ENCODE peak calls at places on chromosomes 4 and X, in ten cellular contexts. W is HCT116; Q is stomach; U is SK-N-SH; B is mesendoderm; N is right cardiac atrium; P is mesenchymal stem cell; S is CD4-positive, alpha-beta T cell; G is MM.1S; M is kidney epithelial cell. C is an unnamed sample.

GRCh38 chrX:139720136-139720535 is 12.2 kb upstream of the MCF2 start:
- DNase-seq in U (no peak), M (peak; percentile 47), P (peak; percentile 46), W (no peak), B (peak; percentile 96), G (no peak), S (no peak), N (no peak), Q (no peak), C (no peak)

GRCh38 chr4:121582296-121582695 is 114.5 kb downstream of the ANXA5 start:
- DNase-seq in B (no peak), M (no peak), P (no peak), Q (no peak), W (no peak), N (no peak), G (no peak), S (no peak), U (no peak), C (no peak)

GRCh38 chrX:120365320-120365719 is 3.4 kb downstream of the ATP1B4 start:
- DNase-seq in W (no peak), N (peak; percentile 76), B (peak; percentile 29), G (peak; percentile 72), M (no peak), Q (peak; percentile 63), U (peak; percentile 24), S (peak; percentile 30), P (peak; percentile 1), C (no peak)

GRCh38 chr4:66351761-66352160 is 681.5 kb upstream of the EPHA5 start:
- DNase-seq in U (no peak), W (no peak), G (no peak), P (no peak), Q (no peak), M (no peak), S (no peak), N (no peak), B (no peak), C (no peak)

GRCh38 chrX:122626871-122627270 is 557.2 kb upstream of the GRIA3 start:
- DNase-seq in N (no peak), P (no peak), M (no peak), Q (no peak), U (no peak), B (no peak), G (no peak), S (no peak), W (no peak), C (no peak)

GRCh38 chr4:161291222-161291621 is 872.6 kb downstream of the FSTL5 start:
- DNase-seq in N (no peak), P (peak; percentile 1), B (peak; percentile 13), G (no peak), U (no peak), W (no peak), S (no peak), Q (no peak), M (no peak), C (no peak)

GRCh38 chrX:16282209-16282608 is 114.9 kb downstream of the MAGEB17 start:
- DNase-seq in S (no peak), N (no peak), M (no peak), B (no peak), P (no peak), W (no peak), G (no peak), Q (no peak), U (no peak), C (no peak)

GRCh38 chr4:151743128-151743854 is 17.5 kb downstream of the GATB start:
- DNase-seq in M (peak; percentile 43), G (no peak), S (no peak), Q (no peak), P (peak; percentile 12), U (no peak), W (no peak), B (peak; percentile 73), N (no peak), C (peak; percentile 35)

GRCh38 chr4:106090826-106091225 is 195.6 kb downstream of the NPNT start:
- DNase-seq in B (no peak), P (no peak), N (no peak), W (no peak), M (no peak), U (no peak), S (no peak), G (no peak), Q (no peak), C (no peak)

GRCh38 chrX:17738002-17738713 is 865 bp downstream of the SCML1 start:
- DNase-seq in G (peak; percentile 14), Q (peak; percentile 35), M (no peak), B (peak; percentile 50), N (peak; percentile 58), W (no peak), P (peak; percentile 51), S (peak; percentile 17), U (peak; percentile 30), C (peak; percentile 37)

GRCh38 chrX:146259207-146259606 is 441.6 kb downstream of the SLITRK2 start:
- DNase-seq in P (no peak), Q (no peak), B (no peak), G (no peak), W (no peak), S (no peak), M (no peak), U (no peak), N (no peak), C (no peak)

GRCh38 chrX:20477836-20478532 is 211.3 kb upstream of the RPS6KA3 start:
- DNase-seq in P (no peak), M (no peak), N (no peak), W (no peak), S (no peak), U (no peak), B (no peak), G (no peak), Q (no peak), C (no peak)

GRCh38 chr4:149409186-149410056 is 406.2 kb downstream of the IQCM start:
- DNase-seq in G (no peak), Q (no peak), S (no peak), U (no peak), B (no peak), W (peak; percentile 57), M (peak; percentile 26), N (peak; percentile 48), P (peak; percentile 14), C (no peak)

GRCh38 chr4:25667931-25668557 is 12.4 kb downstream of the SLC34A2 start:
- DNase-seq in U (no peak), N (no peak), P (no peak), S (no peak), M (peak; percentile 29), Q (no peak), W (peak; percentile 15), B (peak; percentile 88), G (no peak), C (no peak)

GRCh38 chrX:152831391-152831790 is 528 bp downstream of the NSDHL start:
- DNase-seq in S (no peak), W (no peak), Q (no peak), N (no peak), U (no peak), G (no peak), M (no peak), B (no peak), P (no peak), C (no peak)

GRCh38 chrX:937391-937790 is 275.1 kb downstream of the CRLF2 start:
- DNase-seq in B (no peak), U (no peak), Q (no peak), S (no peak), W (no peak), P (no peak), G (peak; percentile 11), M (no peak), N (no peak), C (no peak)
- H3K27me3 ChIP-seq in B (no peaks in the 10 kb centered on the region), U (no peaks in the 10 kb centered on the region), Q (peaks cover 3% of the 10 kb centered on the region), S (peaks cover 22% of the 10 kb centered on the region), W (peaks cover 15% of the 10 kb centered on the region), P (no peaks in the 10 kb centered on the region), G (no peaks in the 10 kb centered on the region), M (no peaks in the 10 kb centered on the region), N (no peaks in the 10 kb centered on the region), C (no peaks in the 10 kb centered on the region)

DNA sequence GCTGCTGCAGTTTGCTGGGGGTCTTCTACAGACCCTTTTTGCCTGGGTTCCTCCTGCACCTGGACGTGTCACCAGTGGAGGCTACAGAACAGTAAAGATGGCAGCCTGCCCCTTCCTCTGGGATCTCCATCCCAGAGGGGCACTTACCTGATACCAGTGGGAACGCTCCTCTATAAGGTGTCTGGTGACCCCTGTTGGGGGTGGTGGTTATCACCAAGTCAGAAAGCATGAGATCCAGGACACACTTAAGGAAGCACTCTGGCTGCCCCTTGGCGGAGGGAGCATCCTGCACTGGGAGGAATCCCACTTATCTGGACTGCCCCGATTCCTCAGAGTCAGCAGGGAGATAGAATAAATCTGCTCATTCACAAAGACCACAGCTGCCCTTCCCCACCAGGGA is 218.9 kb upstream of the GALNTL6 start:
- DNase-seq in G (no peak), W (no peak), Q (no peak), P (no peak), B (peak; percentile 62), N (no peak), S (no peak), U (no peak), M (no peak), C (no peak)
- H3K27me3 ChIP-seq in G (no peaks in the 10 kb centered on the region), W (no peaks in the 10 kb centered on the region), Q (no peaks in the 10 kb centered on the region), P (no peaks in the 10 kb centered on the region), B (no peaks in the 10 kb centered on the region), N (no peaks in the 10 kb centered on the region), S (no peaks in the 10 kb centered on the region), U (no peaks in the 10 kb centered on the region), M (no peaks in the 10 kb centered on the region), C (no peaks in the 10 kb centered on the region)

DNA sequence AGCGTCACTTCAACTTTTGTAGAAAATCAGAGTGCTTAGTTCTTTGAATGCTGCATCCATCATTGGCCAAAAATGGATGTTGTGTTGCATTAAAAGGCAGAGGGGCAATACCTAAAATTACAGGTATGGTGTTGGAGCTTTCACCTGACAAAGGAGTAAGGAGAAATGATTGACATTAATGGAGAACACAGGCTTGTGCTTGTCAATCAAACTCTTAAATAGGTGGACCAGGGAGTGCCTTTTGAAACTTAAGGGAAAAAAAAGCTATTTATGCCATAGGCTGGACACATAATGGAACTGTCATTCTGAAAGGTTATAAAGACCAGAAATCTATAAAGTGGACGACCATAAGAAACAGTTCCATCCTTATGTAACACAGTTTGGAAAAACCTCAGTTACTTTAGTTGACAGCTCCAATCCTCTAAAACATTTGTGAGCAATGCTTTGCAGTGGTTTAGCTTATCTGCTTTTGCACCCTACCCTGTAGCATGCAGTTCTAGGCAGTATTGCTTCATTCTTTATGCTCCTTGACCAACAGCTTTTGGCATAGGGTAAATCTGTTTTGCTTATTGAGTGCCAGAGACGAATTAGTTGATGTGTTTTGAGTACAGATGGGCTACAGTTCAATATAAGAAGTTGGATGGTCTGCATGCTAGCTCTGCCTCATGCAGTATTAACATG is 2.4 kb downstream of the HADH start:
- DNase-seq in G (no peak), S (no peak), M (no peak), Q (no peak), U (no peak), B (no peak), N (no peak), P (peak; percentile 37), W (no peak), C (no peak)
- H3K27me3 ChIP-seq in G (no peaks in the 10 kb centered on the region), S (no peaks in the 10 kb centered on the region), M (no peaks in the 10 kb centered on the region), Q (no peaks in the 10 kb centered on the region), U (no peaks in the 10 kb centered on the region), B (no peaks in the 10 kb centered on the region), N (no peaks in the 10 kb centered on the region), P (no peaks in the 10 kb centered on the region), W (no peaks in the 10 kb centered on the region), C (no peaks in the 10 kb centered on the region)

GRCh38 chr4:7195138-7195510 is 2.8 kb downstream of the SORCS2 start:
- DNase-seq in U (peak; percentile 6), M (no peak), N (no peak), B (no peak), W (no peak), P (no peak), S (no peak), Q (no peak), G (no peak), C (no peak)
- H3K27me3 ChIP-seq in U (peaks cover 28% of the 10 kb centered on the region), M (peaks cover 38% of the 10 kb centered on the region), N (no peaks in the 10 kb centered on the region), B (peaks cover 6% of the 10 kb centered on the region), W (peaks cover 10% of the 10 kb centered on the region), P (peaks cover 43% of the 10 kb centered on the region), S (peaks cover 53% of the 10 kb centered on the region), Q (peaks cover 36% of the 10 kb centered on the region), G (peaks cover 80% of the 10 kb centered on the region), C (no peaks in the 10 kb centered on the region)

C was measured in GM06990.